ENCODE peak calls at places on chromosomes 1 and 21, in eight cellular contexts. One of them, this sample, is unnamed.

GRCh38 chr1:19043579-19044443 is 87.3 kb upstream of the IFFO2 start:
- DNase-seq in K562: no peak
- DNase-seq in AG04450: no peak
- DNase-seq in fibroblast of lung: no peak
- DNase-seq in IMR-90: no peak
- DNase-seq in mucosa of descending colon: no peak
- DNase-seq in BJ: no peak
- DNase-seq in right atrium auricular region: no peak
- DNase-seq in this sample: no peak

GRCh38 chr1:176943783-176944182 is 220.7 kb downstream of the ASTN1 start:
- DNase-seq in K562: no peak
- DNase-seq in AG04450: no peak
- DNase-seq in fibroblast of lung: no peak
- DNase-seq in IMR-90: no peak
- DNase-seq in mucosa of descending colon: no peak
- DNase-seq in BJ: no peak
- DNase-seq in right atrium auricular region: no peak
- DNase-seq in this sample: no peak

GRCh38 chr1:158124999-158125398 is 55.7 kb upstream of the CD1D start:
- DNase-seq in K562: peak; percentile 82
- DNase-seq in AG04450: peak; percentile 89
- DNase-seq in fibroblast of lung: peak; percentile 95
- DNase-seq in IMR-90: peak; percentile 92
- DNase-seq in mucosa of descending colon: peak; percentile 96
- DNase-seq in BJ: peak; percentile 73
- DNase-seq in right atrium auricular region: peak; percentile 96
- DNase-seq in this sample: peak; percentile 97

GRCh38 chr1:86466986-86467385 is 1.7 kb upstream of the CLCA1 start:
- DNase-seq in K562: no peak
- DNase-seq in AG04450: no peak
- DNase-seq in fibroblast of lung: no peak
- DNase-seq in IMR-90: no peak
- DNase-seq in mucosa of descending colon: no peak
- DNase-seq in BJ: no peak
- DNase-seq in right atrium auricular region: no peak
- DNase-seq in this sample: peak; percentile 17

GRCh38 chr1:214318356-214318755 is 37.4 kb downstream of the SMYD2 start:
- DNase-seq in K562: no peak
- DNase-seq in AG04450: no peak
- DNase-seq in fibroblast of lung: no peak
- DNase-seq in IMR-90: no peak
- DNase-seq in mucosa of descending colon: no peak
- DNase-seq in BJ: no peak
- DNase-seq in right atrium auricular region: peak; percentile 59
- DNase-seq in this sample: peak; percentile 63

GRCh38 chr1:217892750-217893149 is 261.6 kb downstream of the SPATA17 start:
- DNase-seq in K562: no peak
- DNase-seq in AG04450: no peak
- DNase-seq in fibroblast of lung: no peak
- DNase-seq in IMR-90: no peak
- DNase-seq in mucosa of descending colon: no peak
- DNase-seq in BJ: no peak
- DNase-seq in right atrium auricular region: no peak
- DNase-seq in this sample: no peak

GRCh38 chr1:229171934-229172333 is 99.0 kb upstream of the RAB4A start:
- DNase-seq in K562: no peak
- DNase-seq in AG04450: no peak
- DNase-seq in fibroblast of lung: no peak
- DNase-seq in IMR-90: no peak
- DNase-seq in mucosa of descending colon: peak; percentile 80
- DNase-seq in BJ: no peak
- DNase-seq in right atrium auricular region: no peak
- DNase-seq in this sample: no peak

GRCh38 chr1:110455151-110455550 is 4.2 kb downstream of the PROK1 start:
- DNase-seq in K562: peak; percentile 70
- DNase-seq in AG04450: no peak
- DNase-seq in fibroblast of lung: no peak
- DNase-seq in IMR-90: no peak
- DNase-seq in mucosa of descending colon: no peak
- DNase-seq in BJ: no peak
- DNase-seq in right atrium auricular region: no peak
- DNase-seq in this sample: no peak

GRCh38 chr1:235442788-235443429 is 61.3 kb downstream of the B3GALNT2 start:
- DNase-seq in K562: peak; percentile 80
- DNase-seq in AG04450: peak; percentile 46
- DNase-seq in fibroblast of lung: peak; percentile 75
- DNase-seq in IMR-90: peak; percentile 83
- DNase-seq in mucosa of descending colon: no peak
- DNase-seq in BJ: peak; percentile 35
- DNase-seq in right atrium auricular region: no peak
- DNase-seq in this sample: peak; percentile 80

GRCh38 chr21:29360799-29361765 is 62.4 kb downstream of the BACH1 start:
- DNase-seq in K562: no peak
- DNase-seq in AG04450: no peak
- DNase-seq in fibroblast of lung: no peak
- DNase-seq in IMR-90: peak; percentile 40
- DNase-seq in mucosa of descending colon: no peak
- DNase-seq in BJ: no peak
- DNase-seq in right atrium auricular region: no peak
- DNase-seq in this sample: no peak

GRCh38 chr1:59238535-59238934 is 58.4 kb upstream of the FGGY start:
- DNase-seq in K562: no peak
- DNase-seq in AG04450: no peak
- DNase-seq in fibroblast of lung: no peak
- DNase-seq in IMR-90: no peak
- DNase-seq in mucosa of descending colon: no peak
- DNase-seq in BJ: no peak
- DNase-seq in right atrium auricular region: no peak
- DNase-seq in this sample: no peak

GRCh38 chr1:236471653-236472052 is 52.1 kb upstream of the LGALS8 start:
- DNase-seq in K562: no peak
- DNase-seq in AG04450: no peak
- DNase-seq in fibroblast of lung: no peak
- DNase-seq in IMR-90: no peak
- DNase-seq in mucosa of descending colon: no peak
- DNase-seq in BJ: no peak
- DNase-seq in right atrium auricular region: no peak
- DNase-seq in this sample: no peak

GRCh38 chr1:168083456-168084325 is 53.0 kb downstream of the GPR161 start:
- DNase-seq in K562: no peak
- DNase-seq in AG04450: no peak
- DNase-seq in fibroblast of lung: no peak
- DNase-seq in IMR-90: no peak
- DNase-seq in mucosa of descending colon: no peak
- DNase-seq in BJ: no peak
- DNase-seq in right atrium auricular region: no peak
- DNase-seq in this sample: peak; percentile 6

GRCh38 chr1:151991663-151992344 is 1.9 kb downstream of the S100A10 start:
- DNase-seq in K562: no peak
- DNase-seq in AG04450: no peak
- DNase-seq in fibroblast of lung: no peak
- DNase-seq in IMR-90: no peak
- DNase-seq in mucosa of descending colon: peak; percentile 37
- DNase-seq in BJ: no peak
- DNase-seq in right atrium auricular region: no peak
- DNase-seq in this sample: no peak

GRCh38 chr1:160544647-160545046 is 21.6 kb upstream of the SLAMF6 start:
- DNase-seq in K562: peak; percentile 65
- DNase-seq in AG04450: no peak
- DNase-seq in fibroblast of lung: no peak
- DNase-seq in IMR-90: peak; percentile 10
- DNase-seq in mucosa of descending colon: no peak
- DNase-seq in BJ: no peak
- DNase-seq in right atrium auricular region: no peak
- DNase-seq in this sample: peak; percentile 5

DNA sequence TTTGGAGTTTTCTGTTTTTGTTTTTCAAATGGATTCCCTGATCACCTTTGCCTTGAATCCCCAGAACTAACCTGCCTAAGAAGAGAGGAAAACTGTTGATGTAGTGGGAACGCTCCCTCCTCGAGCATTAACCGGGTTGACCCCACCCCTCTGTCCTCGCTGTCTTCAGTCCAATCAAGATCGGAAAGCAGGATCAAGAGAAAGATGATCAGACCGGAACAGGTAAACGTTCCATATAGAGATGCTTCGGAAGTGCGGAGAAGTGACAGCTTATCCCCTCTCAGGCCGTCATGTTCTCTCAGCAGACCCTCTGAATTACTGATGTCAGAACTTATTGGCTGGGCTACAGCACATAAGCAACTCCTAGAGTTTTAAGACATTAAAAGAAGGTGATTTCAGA is 800 bp upstream of the FAM163A start:
- DNase-seq in K562: no peak
- DNase-seq in AG04450: no peak
- DNase-seq in fibroblast of lung: no peak
- DNase-seq in IMR-90: no peak
- DNase-seq in mucosa of descending colon: no peak
- DNase-seq in BJ: no peak
- DNase-seq in right atrium auricular region: no peak
- DNase-seq in this sample: no peak
- H3K4me3 ChIP-seq in K562: no peak overlapping the region
- H3K4me3 ChIP-seq in AG04450: no peak overlapping the region
- H3K4me3 ChIP-seq in fibroblast of lung: no peak overlapping the region
- H3K4me3 ChIP-seq in IMR-90: no peak overlapping the region
- H3K4me3 ChIP-seq in mucosa of descending colon: no peak overlapping the region
- H3K4me3 ChIP-seq in BJ: no peak overlapping the region
- H3K4me3 ChIP-seq in right atrium auricular region: no peak overlapping the region
- H3K4me3 ChIP-seq in this sample: no peak overlapping the region

GRCh38 chr1:50739125-50739524 is 220.9 kb downstream of the FAF1 start:
- DNase-seq in K562: no peak
- DNase-seq in AG04450: no peak
- DNase-seq in fibroblast of lung: no peak
- DNase-seq in IMR-90: no peak
- DNase-seq in mucosa of descending colon: no peak
- DNase-seq in BJ: no peak
- DNase-seq in right atrium auricular region: no peak
- DNase-seq in this sample: no peak

GRCh38 chr1:50735443-50735842 is 224.6 kb downstream of the FAF1 start:
- DNase-seq in K562: peak; percentile 46
- DNase-seq in AG04450: no peak
- DNase-seq in fibroblast of lung: peak; percentile 53
- DNase-seq in IMR-90: peak; percentile 33
- DNase-seq in mucosa of descending colon: peak; percentile 17
- DNase-seq in BJ: no peak
- DNase-seq in right atrium auricular region: no peak
- DNase-seq in this sample: peak; percentile 57
- TF ChIP-seq CTCF in K562: peak; percentile 60
- TF ChIP-seq CTCF in AG04450: peak; percentile 62
- TF ChIP-seq CTCF in fibroblast of lung: peak; percentile 53
- TF ChIP-seq CTCF in IMR-90: peak; percentile 60
- TF ChIP-seq CTCF in mucosa of descending colon: no peak
- TF ChIP-seq CTCF in BJ: peak; percentile 47
- TF ChIP-seq CTCF in right atrium auricular region: no peak
- TF ChIP-seq CTCF in this sample: peak; percentile 50

DNA sequence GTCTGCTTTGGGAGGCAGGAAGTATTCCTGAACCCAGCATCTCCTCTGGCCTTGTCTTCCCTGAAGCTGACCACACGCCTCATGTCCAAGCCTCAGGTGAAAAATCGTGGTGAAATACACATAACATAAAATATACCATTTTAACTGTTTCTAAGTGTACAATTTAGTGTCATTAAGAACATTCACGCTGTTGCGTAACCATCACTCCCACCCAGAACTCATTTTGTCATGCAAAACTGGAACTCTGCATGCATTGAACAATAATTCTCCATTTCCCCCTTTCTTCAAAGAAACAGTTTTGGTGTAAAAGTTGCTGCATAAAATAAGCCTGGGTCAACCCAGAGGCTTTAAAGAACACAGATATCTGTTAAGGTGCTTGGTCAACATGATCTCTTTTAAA is 93.5 kb downstream of the PLD5 start:
- DNase-seq in K562: no peak
- DNase-seq in AG04450: no peak
- DNase-seq in fibroblast of lung: no peak
- DNase-seq in IMR-90: no peak
- DNase-seq in mucosa of descending colon: no peak
- DNase-seq in BJ: no peak
- DNase-seq in right atrium auricular region: no peak
- DNase-seq in this sample: no peak
- H3K4me3 ChIP-seq in K562: no peak overlapping the region
- H3K4me3 ChIP-seq in AG04450: no peak overlapping the region
- H3K4me3 ChIP-seq in fibroblast of lung: no peak overlapping the region
- H3K4me3 ChIP-seq in IMR-90: no peak overlapping the region
- H3K4me3 ChIP-seq in mucosa of descending colon: no peak overlapping the region
- H3K4me3 ChIP-seq in BJ: no peak overlapping the region
- H3K4me3 ChIP-seq in right atrium auricular region: no peak overlapping the region
- H3K4me3 ChIP-seq in this sample: no peak overlapping the region

DNA sequence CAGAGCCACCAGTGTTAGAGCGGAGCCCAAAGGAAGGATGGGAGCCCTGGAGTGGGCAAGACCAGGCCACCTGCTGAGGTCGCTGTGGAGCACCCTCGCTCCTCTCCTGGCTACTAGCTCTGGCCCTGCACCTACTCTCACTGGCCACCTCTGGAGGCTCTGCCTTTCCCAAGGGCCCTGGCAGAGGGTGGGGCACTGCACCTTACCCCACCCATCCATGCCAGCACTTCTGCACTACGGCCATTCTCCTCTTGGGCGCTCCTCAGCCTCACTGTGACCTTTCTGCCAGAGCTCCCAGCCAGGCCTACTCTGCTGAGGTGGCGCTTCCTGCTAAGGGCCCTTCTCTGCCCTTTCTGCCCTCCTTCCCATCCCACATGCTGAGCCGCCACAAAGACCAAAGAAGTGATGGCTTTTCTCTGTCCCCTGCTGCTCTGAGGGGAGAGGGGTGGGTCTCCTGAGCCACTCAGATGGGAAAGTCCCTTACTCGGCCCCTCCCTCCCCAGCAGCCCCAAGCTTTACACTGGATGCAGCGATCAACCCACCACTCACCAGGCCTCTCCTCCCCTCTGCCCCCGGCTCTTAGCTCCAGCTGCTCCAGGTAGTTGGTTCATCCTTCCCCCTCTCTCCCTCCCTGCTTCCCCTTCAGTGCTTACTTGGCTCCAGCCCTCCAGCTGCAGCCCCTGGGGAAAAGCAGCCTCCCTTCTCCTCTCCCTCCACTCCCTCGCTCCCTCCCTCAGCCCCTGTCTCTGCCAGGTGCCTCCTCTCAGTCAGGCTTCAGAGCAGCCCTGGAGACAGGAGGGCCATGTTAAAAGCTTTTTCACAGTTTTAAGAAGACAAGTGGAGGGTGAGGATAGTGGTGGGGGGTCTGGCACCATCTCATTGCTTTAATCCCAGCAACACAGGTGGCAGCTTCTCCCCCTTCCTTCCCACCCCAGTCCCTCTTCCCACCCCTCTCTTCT is 14.8 kb upstream of the TMEM222 start:
- DNase-seq in K562: peak; percentile 55
- DNase-seq in AG04450: no peak
- DNase-seq in fibroblast of lung: no peak
- DNase-seq in IMR-90: no peak
- DNase-seq in mucosa of descending colon: peak; percentile 28
- DNase-seq in BJ: no peak
- DNase-seq in right atrium auricular region: no peak
- DNase-seq in this sample: no peak
- TF ChIP-seq CTCF in K562: peak; percentile 69
- TF ChIP-seq CTCF in AG04450: peak; percentile 3
- TF ChIP-seq CTCF in fibroblast of lung: peak; percentile 11
- TF ChIP-seq CTCF in IMR-90: no peak
- TF ChIP-seq CTCF in mucosa of descending colon: no peak
- TF ChIP-seq CTCF in BJ: peak; percentile 6
- TF ChIP-seq CTCF in right atrium auricular region: no peak
- TF ChIP-seq CTCF in this sample: peak; percentile 6